ENCODE peak calls at places on chromosome 1, in nine cellular contexts. V, C, I, J, W, G, B, X and Y are unnamed samples.

GRCh38 chr1:23651069-23651808 is 40.4 kb upstream of the RPL11 start:
- DNase-seq in G (no peak), V (no peak), C (peak), J (no peak), I (no peak), B (no peak), X (peak), W (peak), Y (peak)

GRCh38 chr1:156025873-156026272 is 5.1 kb upstream of the SSR2 start:
- DNase-seq in C (peak), X (no peak), W (peak), V (no peak), B (no peak), J (peak), G (peak), I (peak), Y (no peak)

GRCh38 chr1:19390901-19391595 is 78.9 kb downstream of the SLC66A1 start:
- DNase-seq in J (peak), X (no peak), B (no peak), G (peak), W (peak), C (peak), V (peak), I (peak), Y (no peak)

GRCh38 chr1:24980836-24981631 is 51.0 kb upstream of the RUNX3 start:
- DNase-seq in I (no peak), G (no peak), X (no peak), J (no peak), C (no peak), V (no peak), W (no peak), B (no peak), Y (no peak)

GRCh38 chr1:225926551-225927113 is 2.6 kb upstream of the PYCR2 start:
- DNase-seq in W (no peak), X (no peak), I (no peak), G (no peak), J (no peak), C (no peak), B (no peak), V (no peak), Y (no peak)

GRCh38 chr1:84541679-84542078 is 32.6 kb downstream of the CTBS start:
- DNase-seq in C (no peak), V (no peak), X (no peak), G (no peak), W (no peak), B (no peak), I (no peak), J (no peak), Y (no peak)

GRCh38 chr1:212814989-212815388 is 23.3 kb downstream of the TATDN3 start:
- DNase-seq in C (no peak), V (no peak), G (no peak), W (no peak), B (no peak), X (no peak), I (no peak), J (no peak), Y (no peak)

GRCh38 chr1:219312967-219313366 is 139.3 kb downstream of the LYPLAL1 start:
- DNase-seq in I (no peak), J (no peak), X (no peak), B (peak), W (no peak), V (no peak), C (no peak), G (no peak), Y (no peak)

GRCh38 chr1:167220537-167221125 is at the start of gene POU2F1:
- DNase-seq in I (peak), B (peak), J (peak), C (peak), G (peak), X (peak), V (peak), W (peak), Y (peak)

GRCh38 chr1:31717341-31717740 is 13.5 kb upstream of the COL16A1 start:
- DNase-seq in X (no peak), G (no peak), V (no peak), J (no peak), B (peak), I (no peak), W (no peak), C (no peak), Y (no peak)

GRCh38 chr1:31715873-31716220 is 12.0 kb upstream of the COL16A1 start:
- DNase-seq in G (no peak), B (no peak), W (no peak), C (no peak), I (no peak), X (no peak), J (no peak), V (no peak), Y (no peak)

GRCh38 chr1:31714442-31715096 is 10.8 kb upstream of the COL16A1 start:
- DNase-seq in X (no peak), B (peak), I (peak), G (no peak), V (peak), W (peak), J (no peak), C (peak), Y (peak)

GRCh38 chr1:31712625-31713024 is 8.8 kb upstream of the COL16A1 start:
- DNase-seq in W (peak), X (no peak), C (peak), I (peak), V (peak), B (peak), J (no peak), G (no peak), Y (no peak)

GRCh38 chr1:31715097-31715872 is 11.5 kb upstream of the COL16A1 start:
- DNase-seq in G (no peak), B (peak), X (peak), J (peak), V (peak), I (peak), W (peak), C (peak), Y (peak)
- TF ChIP-seq POLR2A in G (no peak), B (peak), X (peak), J (no peak), V (peak), I (peak), W (peak), C (no peak), Y (no peak)

DNA sequence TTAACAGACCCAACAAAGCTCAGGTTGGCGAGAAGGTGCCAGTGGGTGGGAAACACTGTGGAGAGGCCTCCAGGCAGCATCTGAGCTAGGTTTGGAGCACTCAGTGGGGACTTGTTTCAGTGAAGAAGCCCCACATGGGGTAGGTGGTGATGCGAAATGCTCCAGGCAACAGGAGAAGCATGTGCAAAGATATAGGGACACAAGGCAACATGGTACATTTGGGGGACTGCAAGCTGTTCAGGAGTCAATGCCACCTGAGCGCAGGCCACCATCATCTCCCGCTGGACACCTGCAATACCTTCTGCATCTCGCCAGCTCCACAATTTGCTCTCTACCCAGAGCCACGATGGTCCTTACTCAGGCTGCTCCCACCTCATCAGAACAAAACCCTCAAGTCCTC is 28.0 kb downstream of the BCAR3 start:
- DNase-seq in V (no peak), B (no peak), W (no peak), I (no peak), J (no peak), X (no peak), C (no peak), G (no peak), Y (no peak)
- TF ChIP-seq POLR2A in V (no peak), B (no peak), W (no peak), I (no peak), J (no peak), X (no peak), C (no peak), G (no peak), Y (no peak)

GRCh38 chr1:2194898-2195673 is 514 bp upstream of the FAAP20 start:
- DNase-seq in X (peak), W (peak), J (peak), V (peak), C (peak), I (peak), G (peak), B (peak), Y (peak)
- TF ChIP-seq POLR2A in X (no peak), W (no peak), J (no peak), V (peak), C (peak), I (peak), G (no peak), B (no peak), Y (no peak)

DNA sequence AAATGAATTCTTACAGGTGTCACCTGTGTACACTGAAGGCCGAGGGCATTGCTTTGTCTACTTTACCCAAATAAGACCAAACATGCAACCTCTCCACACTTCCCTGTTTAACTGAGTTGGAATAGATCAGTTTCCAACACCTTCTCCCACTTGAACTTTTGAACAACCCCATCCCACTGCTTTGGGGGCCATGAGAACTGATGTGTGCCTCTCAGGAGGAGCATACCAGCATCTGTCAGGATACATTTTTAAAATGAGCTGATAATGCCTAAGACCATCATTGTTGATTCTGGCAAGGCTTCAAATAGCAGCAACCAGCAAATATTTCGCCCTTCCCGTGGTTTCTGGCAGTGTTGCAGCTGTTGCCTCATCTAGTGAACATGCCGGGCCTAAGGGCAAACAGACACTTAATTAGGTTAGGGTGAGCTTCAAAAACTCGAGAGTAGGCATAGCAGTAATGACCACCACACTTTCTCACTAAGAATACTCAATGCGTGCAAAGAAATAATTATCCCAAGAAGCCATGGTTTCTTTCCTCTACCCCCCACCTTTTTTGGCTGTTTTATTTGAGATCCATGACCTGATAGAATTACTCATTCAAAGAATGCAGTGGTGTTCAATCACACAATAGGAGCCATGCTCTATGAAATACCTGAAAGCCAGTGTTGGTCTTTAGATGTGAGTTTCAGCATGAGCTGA is 63.7 kb downstream of the MAP10 start:
- DNase-seq in V (no peak), W (peak), C (peak), J (no peak), G (no peak), X (peak), I (no peak), B (peak), Y (no peak)
- TF ChIP-seq POLR2A in V (no peak), W (no peak), C (peak), J (no peak), G (no peak), X (peak), I (no peak), B (peak), Y (no peak)

DNA sequence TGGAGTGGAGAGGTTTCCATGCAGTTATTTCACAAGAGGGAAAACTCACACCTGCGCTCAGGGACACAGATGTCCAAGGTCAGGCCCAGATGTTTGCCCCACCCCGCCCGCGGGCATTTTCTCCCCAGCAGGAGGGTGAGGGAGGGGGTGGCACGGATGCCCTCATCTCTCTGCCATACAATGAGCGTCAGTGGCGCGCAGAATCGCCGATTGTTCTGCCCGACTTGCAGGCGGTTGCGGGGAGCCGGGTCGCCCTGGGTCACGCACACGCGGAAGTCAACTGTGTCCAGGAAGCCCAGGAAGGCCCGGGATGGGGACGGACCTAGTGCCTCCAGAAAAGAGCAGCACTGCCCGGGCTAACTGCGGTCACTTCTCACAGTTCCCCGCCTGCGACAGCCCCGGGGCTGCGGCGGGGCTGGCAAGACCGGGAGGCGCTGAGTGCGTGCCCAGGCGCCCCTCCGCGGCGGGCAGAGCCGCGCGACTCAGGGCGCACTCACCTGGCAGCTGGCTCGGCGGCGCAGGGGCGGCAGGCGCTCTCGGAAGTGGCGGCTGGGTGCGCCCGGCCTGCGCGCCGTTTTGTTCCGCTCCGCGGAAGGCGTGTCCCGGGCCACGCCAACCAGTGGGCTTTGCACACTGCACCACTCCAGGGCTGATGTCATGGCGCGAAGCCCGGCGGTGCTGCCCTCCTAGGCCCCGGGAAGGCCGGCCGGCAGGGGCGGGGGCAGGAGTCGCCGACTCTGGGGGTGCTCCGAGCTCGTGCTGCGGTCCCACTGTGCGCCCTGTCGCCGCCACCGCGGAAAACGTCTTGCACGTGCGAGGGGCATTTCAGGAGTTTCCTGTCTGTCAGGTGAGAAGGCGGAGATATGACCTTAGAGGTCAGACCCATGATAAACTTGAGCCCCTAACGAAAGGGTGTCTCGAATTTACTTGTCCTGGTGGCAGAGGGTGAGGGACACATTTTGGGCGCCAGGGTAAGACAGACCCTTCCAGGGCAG is at the start of gene CSRP1:
- DNase-seq in J (peak), W (peak), X (peak), I (peak), V (peak), C (peak), G (peak), B (peak), Y (peak)
- TF ChIP-seq POLR2A in J (peak), W (peak), X (peak), I (peak), V (peak), C (peak), G (peak), B (peak), Y (peak)

DNA sequence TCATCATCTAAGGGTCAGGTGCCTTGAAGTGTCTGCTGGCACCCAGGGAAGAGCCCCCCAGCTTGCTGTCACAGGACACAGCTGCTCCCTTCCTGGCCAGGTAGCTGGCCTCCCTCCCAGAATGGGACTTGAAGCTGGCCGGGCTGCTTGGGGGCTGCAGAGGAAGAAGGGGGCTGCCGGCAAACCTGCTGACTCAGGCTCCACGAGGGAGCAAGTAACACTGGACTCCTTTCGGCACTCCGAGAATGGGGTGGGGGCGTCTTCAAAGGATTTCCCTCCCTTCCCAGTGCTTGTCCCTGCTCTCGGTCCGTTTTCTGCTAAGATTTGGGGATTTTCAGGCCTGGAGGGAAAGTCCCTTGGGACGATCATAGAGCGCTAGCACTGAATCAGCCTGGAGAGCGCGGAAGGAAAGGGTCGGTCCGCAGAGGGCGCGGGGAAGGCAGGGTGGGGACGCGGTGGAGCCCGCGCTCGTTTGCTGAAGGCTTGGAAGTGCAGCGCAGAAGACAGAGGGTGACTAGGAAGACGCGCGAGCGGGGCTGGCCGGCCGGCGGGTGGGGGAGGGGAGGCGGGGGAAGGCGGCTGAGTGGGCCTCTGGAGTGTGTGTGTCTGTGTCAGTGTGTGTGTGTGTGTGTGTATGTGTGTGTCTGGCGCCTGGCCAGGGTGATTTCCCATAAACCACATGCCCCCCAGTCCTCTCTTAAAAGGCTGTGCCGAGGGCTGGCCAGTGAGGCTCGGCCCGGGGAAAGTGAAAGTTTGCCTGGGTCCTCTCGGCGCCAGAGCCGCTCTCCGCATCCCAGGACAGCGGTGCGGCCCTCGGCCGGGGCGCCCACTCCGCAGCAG is at the start of gene CSF1:
- DNase-seq in V (peak), J (peak), W (peak), I (peak), C (peak), X (peak), B (peak), G (peak), Y (peak)
- TF ChIP-seq POLR2A in V (peak), J (peak), W (peak), I (peak), C (peak), X (peak), B (no peak), G (no peak), Y (peak)

GRCh38 chr1:2413495-2414296 is 1.3 kb upstream of the PEX10 start:
- DNase-seq in B (no peak), X (no peak), I (peak), W (peak), C (no peak), V (no peak), G (no peak), J (no peak), Y (peak)

GRCh38 chr1:2414297-2414958 is 2.1 kb upstream of the PEX10 start:
- DNase-seq in G (peak), B (peak), W (peak), X (peak), J (peak), C (peak), V (peak), I (peak), Y (peak)

GRCh38 chr1:2412395-2412772 is at the start of gene PEX10:
- DNase-seq in J (peak), W (peak), C (peak), G (peak), V (peak), X (peak), I (peak), B (peak), Y (peak)

GRCh38 chr1:2411801-2412394 is 466 bp downstream of the PEX10 start:
- DNase-seq in X (no peak), W (peak), J (peak), V (no peak), C (peak), B (peak), G (no peak), I (no peak), Y (peak)

GRCh38 chr1:2412773-2413494 is 570 bp upstream of the PEX10 start:
- DNase-seq in V (peak), I (peak), B (peak), G (peak), W (no peak), J (peak), C (peak), X (no peak), Y (no peak)
- TF ChIP-seq POLR2A in V (no peak), I (peak), B (peak), G (no peak), W (no peak), J (peak), C (peak), X (no peak), Y (no peak)